ENCODE peak calls at places on chromosomes 12 and 14, in four cellular contexts. A is H9, L is neuronal stem cell, T is IMR-90. U is an unnamed sample.

GRCh38 chr12:71158361-71158882 is 623 bp upstream of the TSPAN8 start:
- DNase-seq in A (no peak), L (no peak), T (no peak), U (no peak)

GRCh38 chr14:73741876-73742519 is 27.8 kb upstream of the PNMA1 start:
- DNase-seq in A (peak), L (no peak), T (no peak), U (no peak)

GRCh38 chr12:131542351-131542750 is 168.5 kb upstream of the SFSWAP start:
- DNase-seq in A (no peak), L (no peak), T (no peak), U (no peak)

GRCh38 chr12:91172051-91172450 is 10.6 kb downstream of the DCN start:
- DNase-seq in A (no peak), L (no peak), T (no peak), U (no peak)

GRCh38 chr14:46818147-46818546 is 166.6 kb upstream of the RPL10L start:
- DNase-seq in A (peak), L (peak), T (no peak), U (no peak)

GRCh38 chr14:102594514-102595175 is 2.2 kb downstream of the RCOR1 start:
- DNase-seq in A (no peak), L (no peak), T (peak), U (peak)

GRCh38 chr14:89924224-89924623 is 30.3 kb downstream of the EFCAB11 start:
- DNase-seq in A (no peak), L (no peak), T (no peak), U (no peak)

GRCh38 chr12:91317324-91317723 is 134.7 kb upstream of the DCN start:
- DNase-seq in A (no peak), L (no peak), T (no peak), U (no peak)

GRCh38 chr12:47307680-47308399 is 228.1 kb upstream of the AMIGO2 start:
- DNase-seq in A (peak), L (peak), T (peak), U (peak)

GRCh38 chr12:43676183-43676813 is 82.3 kb downstream of the PUS7L start:
- DNase-seq in A (peak), L (no peak), T (peak), U (peak)

GRCh38 chr12:100668939-100669536 is 95.6 kb downstream of the GAS2L3 start:
- DNase-seq in A (peak), L (peak), T (peak), U (peak)

GRCh38 chr12:122499991-122500684 is 594 bp downstream of the ZCCHC8 start:
- DNase-seq in A (peak), L (peak), T (peak), U (peak)

GRCh38 chr14:41859336-41859735 is 252.7 kb downstream of the LRFN5 start:
- DNase-seq in A (no peak), L (no peak), T (peak), U (no peak)

GRCh38 chr12:6620885-6621274 is 13.7 kb upstream of the CHD4 start:
- DNase-seq in A (no peak), L (no peak), T (no peak), U (no peak)

GRCh38 chr12:6618483-6618882 is 11.3 kb upstream of the CHD4 start:
- DNase-seq in A (no peak), L (no peak), T (no peak), U (no peak)

GRCh38 chr12:6614513-6615177 is 7.5 kb upstream of the CHD4 start:
- DNase-seq in A (peak), L (no peak), T (no peak), U (no peak)

GRCh38 chr12:6615802-6616201 is 8.6 kb upstream of the CHD4 start:
- DNase-seq in A (no peak), L (no peak), T (no peak), U (no peak)

GRCh38 chr12:6620137-6620884 is 13.1 kb upstream of the CHD4 start:
- DNase-seq in A (peak), L (no peak), T (no peak), U (no peak)
- H3K18ac ChIP-seq in A (peak), L (peak), T (no peak), U (no peak)

GRCh38 chr12:2539938-2540337 is 254.8 kb upstream of the FKBP4 start:
- DNase-seq in A (no peak), L (no peak), T (no peak), U (no peak)
- H3K18ac ChIP-seq in A (no peak), L (no peak), T (no peak), U (no peak)

GRCh38 chr14:31000629-31001338 is 24.7 kb upstream of the AP4S1 start:
- DNase-seq in A (no peak), L (no peak), T (no peak), U (no peak)
- H3K18ac ChIP-seq in A (no peak), L (no peak), T (no peak), U (no peak)

DNA sequence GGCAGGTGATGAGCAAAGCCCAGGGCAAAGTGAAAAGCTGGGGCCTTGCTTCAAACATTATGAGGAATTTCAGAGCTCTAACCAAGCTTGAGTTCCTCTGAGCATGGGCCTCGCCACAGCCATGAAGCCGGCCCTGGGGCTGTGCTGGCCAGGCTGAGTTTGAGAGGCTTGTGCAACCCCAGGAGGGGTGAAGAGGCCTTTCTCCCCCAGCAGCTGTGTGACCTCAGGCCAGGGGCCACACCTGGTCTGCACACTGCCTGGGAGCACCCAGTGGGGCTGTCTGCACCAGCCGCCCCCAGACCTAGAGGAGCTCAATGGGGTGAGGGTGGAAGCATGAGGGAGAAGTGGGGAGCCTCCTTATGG is 204.9 kb upstream of the C14orf180 start:
- DNase-seq in A (no peak), L (no peak), T (no peak), U (no peak)
- H3K18ac ChIP-seq in A (no peak), L (peak), T (no peak), U (no peak)

GRCh38 chr12:9030776-9031175 is 41.4 kb downstream of the KLRG1 start:
- DNase-seq in A (no peak), L (no peak), T (no peak), U (no peak)
- H3K18ac ChIP-seq in A (no peak), L (no peak), T (no peak), U (no peak)

DNA sequence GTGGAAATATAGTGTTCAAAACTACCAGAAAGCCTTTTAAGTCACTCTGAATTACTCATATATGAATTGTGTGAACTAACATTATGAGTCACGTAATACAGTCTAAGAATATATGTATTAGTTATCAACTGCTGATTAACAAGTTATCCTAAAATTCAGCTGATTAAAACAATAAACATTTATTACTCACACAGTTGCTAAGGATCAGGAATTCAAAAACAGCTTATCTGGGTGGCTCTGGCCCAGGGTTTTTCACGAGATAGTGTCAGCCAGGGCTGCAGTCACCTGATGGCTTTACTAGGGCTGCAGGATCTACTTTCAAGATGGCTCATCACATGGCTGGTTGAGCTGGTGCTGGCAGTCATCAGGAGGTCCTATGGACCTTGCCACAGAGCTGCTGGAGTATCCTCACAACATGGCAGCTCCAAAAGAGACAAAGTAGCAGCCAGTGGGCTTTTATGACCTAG is 36.5 kb downstream of the CORO1C start:
- DNase-seq in A (no peak), L (no peak), T (peak), U (no peak)
- H3K18ac ChIP-seq in A (no peak), L (no peak), T (peak), U (peak)

GRCh38 chr12:116903818-116904217 is 6.9 kb upstream of the FBXW8 start:
- DNase-seq in A (no peak), L (no peak), T (no peak), U (no peak)

GRCh38 chr12:116901612-116902011 is 9.1 kb upstream of the FBXW8 start:
- DNase-seq in A (no peak), L (no peak), T (no peak), U (no peak)

GRCh38 chr12:116910645-116911449 is at the start of gene FBXW8:
- DNase-seq in A (peak), L (peak), T (peak), U (peak)

GRCh38 chr12:116910280-116910644 is 488 bp upstream of the FBXW8 start:
- DNase-seq in A (no peak), L (no peak), T (no peak), U (no peak)

GRCh38 chr12:116906285-116906684 is 4.5 kb upstream of the FBXW8 start:
- DNase-seq in A (no peak), L (no peak), T (no peak), U (no peak)
- H3K18ac ChIP-seq in A (no peak), L (no peak), T (no peak), U (no peak)

GRCh38 chr12:104737682-104738370 is 220.3 kb downstream of the SLC41A2 start:
- DNase-seq in A (no peak), L (no peak), T (no peak), U (no peak)

GRCh38 chr12:104738841-104739642 is 219.0 kb downstream of the SLC41A2 start:
- DNase-seq in A (no peak), L (no peak), T (no peak), U (no peak)

GRCh38 chr12:104737113-104737512 is 221.0 kb downstream of the SLC41A2 start:
- DNase-seq in A (no peak), L (no peak), T (no peak), U (no peak)

GRCh38 chr12:104736307-104736706 is 221.8 kb downstream of the SLC41A2 start:
- DNase-seq in A (no peak), L (no peak), T (peak), U (no peak)

DNA sequence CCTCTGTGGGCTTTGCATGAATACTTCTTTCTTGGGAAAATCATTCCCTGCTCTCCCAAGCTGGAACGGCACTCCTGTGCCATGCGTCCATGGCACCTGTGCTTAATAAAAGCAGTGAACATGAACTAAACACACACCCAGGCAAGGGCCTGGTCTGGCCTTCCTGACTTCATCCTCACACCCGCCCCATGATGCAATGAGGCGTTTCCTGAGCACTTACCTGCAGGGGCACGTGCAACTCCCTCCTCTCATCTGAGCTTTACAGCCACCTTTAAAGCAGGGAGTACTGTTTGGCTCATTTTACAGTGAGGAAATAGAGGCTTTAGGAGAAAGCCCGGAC is 219.7 kb downstream of the SLC41A2 start:
- DNase-seq in A (no peak), L (no peak), T (no peak), U (peak)
- H3K18ac ChIP-seq in A (no peak), L (no peak), T (no peak), U (peak)

GRCh38 chr12:120872487-120872886 is 31.7 kb downstream of the SPPL3 start:
- DNase-seq in A (no peak), L (no peak), T (no peak), U (no peak)
- H3K18ac ChIP-seq in A (no peak), L (no peak), T (no peak), U (no peak)